ENCODE peak calls at places on chromosomes 16 and 17, in ten cellular contexts. Y is stromal cell of bone marrow; Q is astrocyte of the hippocampus; Z is stimulated activated CD8-positive, alpha-beta memory T cell treated with anti-CD3 and anti-CD28 coated beads, Interleukin-4, amount 100 ng/mL, for 24 hours; M is activated CD4-positive, CD25-positive, alpha-beta regulatory T cell treated with anti-CD3 and anti-CD28 coated beads, Interleukin-2, amount 50 U/mL, for 16 hours; D is dorsolateral prefrontal cortex; T is bronchial epithelial cell; H is NCI-H1694 treated with DMSO at 0.1 percent for 48 hours; F is adrenal gland; E is stimulated activated CD4-positive, alpha-beta T cell treated with anti-CD3 and anti-CD28 coated beads, TNF-alpha, amount 100 ng/mL, for 24 hours. N is an unnamed sample.
A peak's percentile ranks its signal among the peaks of the same experiment; 100 is the strongest.

GRCh38 chr16:86784267-86784626 is 205.9 kb downstream of the FOXL1 start:
- DNase-seq in M (no peak), Z (no peak), D (no peak), H (no peak), E (no peak), Y (no peak), T (no peak), F (no peak), Q (no peak), N (no peak)

GRCh38 chr17:67520916-67521772 is 144.1 kb downstream of the PITPNC1 start:
- DNase-seq in Z (no peak), Y (peak; percentile 25), Q (no peak), E (no peak), F (no peak), M (no peak), T (no peak), D (no peak), H (no peak), N (no peak)

GRCh38 chr17:35597604-35598003 is 10.5 kb downstream of the AP2B1 start:
- DNase-seq in E (no peak), M (no peak), H (no peak), Q (no peak), T (no peak), Y (no peak), F (no peak), Z (no peak), D (no peak), N (no peak)

GRCh38 chr17:73017653-73018052 is 74.8 kb downstream of the SLC39A11 start:
- DNase-seq in F (no peak), D (no peak), Q (peak; percentile 28), M (no peak), T (peak; percentile 9), Z (no peak), Y (no peak), H (no peak), E (no peak), N (no peak)

GRCh38 chr17:74211141-74211928 is 2.0 kb upstream of the TTYH2 start:
- DNase-seq in F (no peak), Z (no peak), Y (no peak), E (no peak), M (no peak), Q (peak; percentile 24), T (no peak), D (no peak), H (no peak), N (no peak)

GRCh38 chr17:70829876-70830275 is 660.5 kb downstream of the KCNJ2 start:
- DNase-seq in T (peak; percentile 32), F (no peak), Z (no peak), D (no peak), H (no peak), Q (no peak), M (no peak), Y (no peak), E (no peak), N (no peak)

GRCh38 chr16:24875466-24875865 is 29.7 kb downstream of the SLC5A11 start:
- DNase-seq in E (no peak), Z (no peak), Y (no peak), Q (no peak), D (no peak), F (no peak), M (no peak), H (no peak), T (no peak), N (no peak)

GRCh38 chr17:71237903-71238538 is 882.8 kb upstream of the SOX9 start:
- DNase-seq in H (peak; percentile 51), T (peak; percentile 62), E (no peak), D (no peak), M (no peak), Q (peak; percentile 69), F (no peak), Z (no peak), Y (peak; percentile 52), N (peak; percentile 78)

GRCh38 chr17:83179811-83180210 is 100.4 kb downstream of the METRNL start:
- DNase-seq in T (no peak), D (no peak), M (no peak), E (no peak), F (peak; percentile 6), Y (no peak), H (no peak), Q (no peak), Z (no peak), N (no peak)

GRCh38 chr17:82019905-82020873 is 2.5 kb downstream of the CENPX start:
- DNase-seq in M (no peak), F (peak; percentile 68), Y (no peak), T (no peak), D (no peak), Z (peak; percentile 58), H (peak; percentile 53), Q (peak; percentile 60), E (peak; percentile 54), N (peak; percentile 72)

GRCh38 chr17:75460295-75460694 is 3.9 kb downstream of the TMEM94 start:
- DNase-seq in Y (no peak), Z (no peak), H (no peak), Q (no peak), D (no peak), F (no peak), E (no peak), M (no peak), T (no peak), N (no peak)

GRCh38 chr17:42329025-42329976 is 41.0 kb downstream of the STAT5A start:
- DNase-seq in Y (no peak), F (no peak), Z (no peak), H (no peak), D (no peak), Q (peak; percentile 93), M (no peak), E (no peak), T (peak; percentile 82), N (peak; percentile 64)

GRCh38 chr17:62648247-62648953 is 20.9 kb downstream of the MRC2 start:
- DNase-seq in T (no peak), M (no peak), H (no peak), Z (no peak), F (no peak), Y (no peak), Q (no peak), E (no peak), D (no peak), N (no peak)

GRCh38 chr16:68417711-68418301 is 30.5 kb downstream of the SMPD3 start:
- DNase-seq in Z (peak; percentile 45), D (no peak), Y (no peak), Q (peak; percentile 20), F (no peak), M (peak; percentile 59), E (peak; percentile 45), T (peak; percentile 80), H (no peak), N (peak; percentile 88)

GRCh38 chr17:8788998-8789397 is 10.2 kb downstream of the MFSD6L start:
- DNase-seq in Q (no peak), D (no peak), M (no peak), T (no peak), H (no peak), Y (no peak), F (no peak), Z (no peak), E (no peak), N (peak; percentile 8)

N was measured in NCI-H69.